ENCODE peak calls at places on chromosomes 5 and 9, in eight cellular contexts. N, W, M, G, Y, P, Q and C are unnamed samples.

GRCh38 chr5:134175874-134176522 is 752 bp downstream of the SKP1 start:
- DNase-seq in N (peak), W (no peak), M (no peak), G (no peak), Y (no peak), P (no peak), Q (no peak), C (peak)

GRCh38 chr5:116032094-116032517 is at the start of gene ARL14EPL:
- DNase-seq in N (peak), W (peak), M (peak), G (no peak), Y (no peak), P (peak), Q (peak), C (no peak)

GRCh38 chr9:21082671-21083070 is 4.9 kb upstream of the IFNB1 start:
- DNase-seq in N (no peak), W (no peak), M (no peak), G (no peak), Y (no peak), P (no peak), Q (no peak), C (no peak)

GRCh38 chr5:59587489-59588337 is 305.8 kb downstream of the PDE4D start:
- DNase-seq in N (peak), W (peak), M (peak), G (peak), Y (peak), P (no peak), Q (no peak), C (no peak)

GRCh38 chr9:125374443-125375309 is 113.0 kb downstream of the GAPVD1 start:
- DNase-seq in N (peak), W (peak), M (peak), G (peak), Y (peak), P (peak), Q (peak), C (peak)

GRCh38 chr5:64954518-64954917 is 185.8 kb downstream of the CWC27 start:
- DNase-seq in N (no peak), W (no peak), M (no peak), G (no peak), Y (no peak), P (no peak), Q (no peak), C (no peak)

GRCh38 chr5:33761139-33761538 is 130.7 kb downstream of the ADAMTS12 start:
- DNase-seq in N (peak), W (no peak), M (peak), G (peak), Y (peak), P (no peak), Q (no peak), C (no peak)

GRCh38 chr5:62460578-62460983 is 48.0 kb downstream of the IPO11 start:
- DNase-seq in N (peak), W (no peak), M (no peak), G (no peak), Y (peak), P (no peak), Q (peak), C (peak)

GRCh38 chr5:3107118-3107517 is 355.6 kb upstream of the IRX2 start:
- DNase-seq in N (no peak), W (no peak), M (no peak), G (peak), Y (no peak), P (no peak), Q (no peak), C (no peak)

GRCh38 chr5:2591777-2592453 is 159.6 kb downstream of the IRX2 start:
- DNase-seq in N (no peak), W (no peak), M (no peak), G (peak), Y (no peak), P (no peak), Q (no peak), C (no peak)

GRCh38 chr9:99569840-99570239 is 251.8 kb upstream of the NR4A3 start:
- DNase-seq in N (no peak), W (no peak), M (no peak), G (no peak), Y (no peak), P (no peak), Q (no peak), C (no peak)

GRCh38 chr5:39494534-39494933 is 69.8 kb upstream of the DAB2 start:
- DNase-seq in N (no peak), W (no peak), M (no peak), G (no peak), Y (no peak), P (no peak), Q (no peak), C (no peak)
- H3K4me2 ChIP-seq in N (peak), W (no peak), M (peak), G (no peak), Y (no peak), P (no peak), Q (no peak), C (no peak)

DNA sequence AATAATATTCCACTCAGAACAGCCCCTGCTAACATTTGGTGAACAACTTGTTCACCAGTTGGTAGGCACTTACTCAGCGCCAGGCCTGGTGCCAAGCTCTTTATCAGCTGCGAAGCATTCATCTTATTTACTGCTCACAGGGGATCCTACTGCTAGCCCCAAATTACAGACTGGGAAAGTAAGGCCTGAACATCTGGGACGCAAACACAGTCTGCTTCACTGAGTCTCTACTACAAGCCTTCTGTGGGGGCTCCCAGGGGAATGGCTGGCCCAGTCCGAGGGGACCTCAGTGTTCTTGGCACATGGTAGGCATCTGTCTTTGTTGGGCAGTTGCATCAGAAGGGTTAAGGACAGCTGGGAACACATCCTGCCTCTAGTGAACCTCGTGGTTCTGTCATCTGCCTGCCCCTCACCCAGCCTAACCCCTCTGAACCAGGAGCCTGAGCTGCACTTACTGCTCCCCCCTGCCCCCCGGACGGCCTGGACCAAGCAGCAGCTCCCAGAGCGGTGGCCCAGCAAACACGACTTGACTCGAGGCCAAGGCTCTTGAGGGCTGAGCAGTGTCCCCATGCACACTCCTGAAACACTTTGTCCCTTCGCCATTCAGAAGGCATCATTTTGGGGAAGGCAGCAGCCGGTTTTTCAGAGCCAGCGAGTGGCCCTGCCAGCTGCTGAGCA is at the start of gene PHYHD1:
- DNase-seq in N (peak), W (no peak), M (peak), G (no peak), Y (no peak), P (no peak), Q (no peak), C (peak)
- H2AFZ ChIP-seq in N (peak), W (peak), M (peak), G (no peak), Y (peak), P (no peak), Q (no peak), C (peak)

GRCh38 chr5:149405550-149406202 is 26.6 kb upstream of the IL17B start:
- DNase-seq in N (no peak), W (no peak), M (no peak), G (no peak), Y (no peak), P (no peak), Q (no peak), C (no peak)
- H3K4me2 ChIP-seq in N (peak), W (peak), M (peak), G (no peak), Y (no peak), P (no peak), Q (peak), C (no peak)

GRCh38 chr5:1442222-1443144 is 2.8 kb downstream of the SLC6A3 start:
- DNase-seq in N (no peak), W (no peak), M (peak), G (no peak), Y (no peak), P (no peak), Q (no peak), C (no peak)
- H2AFZ ChIP-seq in N (no peak), W (no peak), M (no peak), G (no peak), Y (no peak), P (no peak), Q (no peak), C (no peak)

GRCh38 chr5:14156611-14157493 is 13.7 kb downstream of the TRIO start:
- DNase-seq in N (peak), W (no peak), M (peak), G (no peak), Y (no peak), P (peak), Q (peak), C (peak)

GRCh38 chr5:14158890-14159666 is 15.9 kb downstream of the TRIO start:
- DNase-seq in N (no peak), W (no peak), M (no peak), G (no peak), Y (no peak), P (no peak), Q (no peak), C (no peak)

GRCh38 chr5:14155730-14156129 is 12.6 kb downstream of the TRIO start:
- DNase-seq in N (no peak), W (no peak), M (no peak), G (no peak), Y (no peak), P (no peak), Q (no peak), C (no peak)

GRCh38 chr5:14155075-14155474 is 11.9 kb downstream of the TRIO start:
- DNase-seq in N (no peak), W (no peak), M (no peak), G (no peak), Y (no peak), P (no peak), Q (no peak), C (peak)

GRCh38 chr5:14157494-14157782 is 14.3 kb downstream of the TRIO start:
- DNase-seq in N (no peak), W (no peak), M (no peak), G (no peak), Y (no peak), P (no peak), Q (no peak), C (no peak)
- H3K4me2 ChIP-seq in N (peak), W (no peak), M (peak), G (no peak), Y (no peak), P (peak), Q (no peak), C (no peak)

GRCh38 chr5:17114233-17114632 is 103.2 kb upstream of the BASP1 start:
- DNase-seq in N (no peak), W (no peak), M (no peak), G (no peak), Y (no peak), P (no peak), Q (no peak), C (no peak)
- H2AFZ ChIP-seq in N (no peak), W (no peak), M (peak), G (no peak), Y (no peak), P (no peak), Q (no peak), C (no peak)

GRCh38 chr5:170293273-170293672 is 4.3 kb downstream of the LCP2 start:
- DNase-seq in N (no peak), W (no peak), M (no peak), G (peak), Y (no peak), P (no peak), Q (no peak), C (no peak)
- H3K4me2 ChIP-seq in N (no peak), W (no peak), M (no peak), G (no peak), Y (no peak), P (no peak), Q (no peak), C (no peak)

GRCh38 chr9:111759762-111760639 is 34.7 kb downstream of the SHOC1 start:
- DNase-seq in N (peak), W (no peak), M (peak), G (no peak), Y (peak), P (peak), Q (peak), C (peak)
- H2AFZ ChIP-seq in N (no peak), W (peak), M (peak), G (no peak), Y (peak), P (peak), Q (no peak), C (no peak)

GRCh38 chr5:149489605-149490037 is 61.6 kb downstream of the CSNK1A1 start:
- DNase-seq in N (peak), W (no peak), M (no peak), G (no peak), Y (no peak), P (no peak), Q (no peak), C (no peak)
- H3K4me2 ChIP-seq in N (peak), W (no peak), M (peak), G (no peak), Y (no peak), P (peak), Q (no peak), C (no peak)

GRCh38 chr5:120419110-120419509 is 45.0 kb upstream of the PRR16 start:
- DNase-seq in N (no peak), W (no peak), M (no peak), G (no peak), Y (peak), P (no peak), Q (no peak), C (no peak)

GRCh38 chr5:120413706-120414105 is 50.4 kb upstream of the PRR16 start:
- DNase-seq in N (no peak), W (no peak), M (no peak), G (no peak), Y (no peak), P (no peak), Q (no peak), C (no peak)

GRCh38 chr5:120415985-120416384 is 48.1 kb upstream of the PRR16 start:
- DNase-seq in N (no peak), W (no peak), M (no peak), G (no peak), Y (no peak), P (no peak), Q (no peak), C (no peak)
- H2AFZ ChIP-seq in N (no peak), W (no peak), M (no peak), G (no peak), Y (no peak), P (no peak), Q (no peak), C (no peak)